ENCODE peak calls at places on chromosome 21, in nine cellular contexts. F is esophagus squamous epithelium; D is erythroblast; Z is M059J; J is progenitor cell of endocrine pancreas; P is activated naive CD4-positive, alpha-beta T cell treated with Interleukin-2 at 50 U/mL for 16 hours; R is A549; H is tibial artery; U is mesothelial cell of epicardium. I is an unnamed sample.

GRCh38 chr21:31772674-31773555 is 41.0 kb upstream of the SCAF4 start:
- DNase-seq in F (no peak), D (no peak), Z (no peak), J (no peak), P (no peak), R (no peak), H (no peak), U (no peak), I (no peak)

GRCh38 chr21:39972471-39972870 is 105.2 kb downstream of the PCP4 start:
- DNase-seq in F (no peak), D (no peak), Z (no peak), J (no peak), P (no peak), R (no peak), H (no peak), U (no peak), I (no peak)

GRCh38 chr21:18954415-18954972 is 550.9 kb upstream of the TMPRSS15 start:
- DNase-seq in F (no peak), D (no peak), Z (no peak), J (no peak), P (no peak), R (no peak), H (no peak), U (no peak), I (no peak)

GRCh38 chr21:28540514-28540913 is 452.2 kb downstream of the LTN1 start:
- DNase-seq in F (no peak), D (no peak), Z (peak), J (no peak), P (no peak), R (no peak), H (no peak), U (no peak), I (no peak)

GRCh38 chr21:32520885-32521735 is 64.2 kb downstream of the TCP10L start:
- DNase-seq in F (no peak), D (peak), Z (peak), J (no peak), P (no peak), R (peak), H (peak), U (no peak), I (peak)

GRCh38 chr21:33203371-33203724 is 26.4 kb upstream of the IFNAR2 start:
- DNase-seq in F (no peak), D (no peak), Z (no peak), J (no peak), P (no peak), R (peak), H (no peak), U (no peak), I (no peak)

GRCh38 chr21:39048064-39048463 is 135.2 kb downstream of the PSMG1 start:
- DNase-seq in F (no peak), D (no peak), Z (peak), J (no peak), P (no peak), R (peak), H (no peak), U (no peak), I (no peak)

GRCh38 chr21:25490742-25491141 is 116.5 kb downstream of the MRPL39 start:
- DNase-seq in F (no peak), D (no peak), Z (peak), J (no peak), P (no peak), R (no peak), H (no peak), U (no peak), I (no peak)

GRCh38 chr21:35375115-35375514 is 326.0 kb upstream of the RUNX1 start:
- DNase-seq in F (no peak), D (no peak), Z (peak), J (no peak), P (no peak), R (no peak), H (no peak), U (no peak), I (no peak)

GRCh38 chr21:31656199-31657095 is 3.0 kb upstream of the SOD1 start:
- DNase-seq in F (no peak), D (no peak), Z (peak), J (no peak), P (peak), R (no peak), H (no peak), U (no peak), I (no peak)

GRCh38 chr21:31531967-31532366 is 127.5 kb upstream of the SOD1 start:
- DNase-seq in F (no peak), D (no peak), Z (no peak), J (no peak), P (no peak), R (no peak), H (no peak), U (no peak), I (no peak)

GRCh38 chr21:43196789-43197188 is 28.0 kb downstream of the CRYAA start:
- DNase-seq in F (no peak), D (no peak), Z (no peak), J (peak), P (no peak), R (no peak), H (no peak), U (no peak), I (no peak)

GRCh38 chr21:45302082-45303061 is 14.7 kb upstream of the POFUT2 start:
- DNase-seq in F (no peak), D (no peak), Z (no peak), J (no peak), P (peak), R (no peak), H (peak), U (no peak), I (peak)

I was measured in uterus.